ENCODE peak calls at places on chromosomes 5 and 9, in six cellular contexts. One of them, this sample, is unnamed.

GRCh38 chr9:88998911-88999310 is 7.6 kb downstream of the S1PR3 start:
- DNase-seq in neural progenitor cell: no peak
- DNase-seq in left ventricle myocardium inferior: peak; percentile 66
- DNase-seq in thyroid gland: peak; percentile 72
- DNase-seq in WTC11: no peak
- DNase-seq in BE2C: peak; percentile 62
- DNase-seq in this sample: peak; percentile 85

GRCh38 chr5:76673125-76673524 is 42.8 kb upstream of the F2R start:
- DNase-seq in left ventricle myocardium inferior: no peak
- DNase-seq in neural progenitor cell: no peak
- DNase-seq in thyroid gland: no peak
- DNase-seq in WTC11: no peak
- DNase-seq in BE2C: no peak
- DNase-seq in this sample: no peak

GRCh38 chr5:54832846-54833245 is 152.5 kb downstream of the ESM1 start:
- DNase-seq in thyroid gland: no peak
- DNase-seq in BE2C: no peak
- DNase-seq in WTC11: no peak
- DNase-seq in left ventricle myocardium inferior: no peak
- DNase-seq in neural progenitor cell: no peak
- DNase-seq in this sample: no peak

GRCh38 chr9:115985657-115986056 is 167.9 kb upstream of the PAPPA start:
- DNase-seq in thyroid gland: no peak
- DNase-seq in WTC11: no peak
- DNase-seq in left ventricle myocardium inferior: no peak
- DNase-seq in neural progenitor cell: no peak
- DNase-seq in BE2C: no peak
- DNase-seq in this sample: no peak

GRCh38 chr5:126594676-126595485 is at the start of gene ALDH7A1:
- DNase-seq in thyroid gland: peak; percentile 95
- DNase-seq in BE2C: peak; percentile 99
- DNase-seq in left ventricle myocardium inferior: peak; percentile 89
- DNase-seq in WTC11: peak; percentile 98
- DNase-seq in neural progenitor cell: peak; percentile 98
- DNase-seq in this sample: peak; percentile 88

GRCh38 chr9:109593612-109594011 is 95.5 kb upstream of the PTPN3 start:
- DNase-seq in left ventricle myocardium inferior: no peak
- DNase-seq in WTC11: no peak
- DNase-seq in thyroid gland: no peak
- DNase-seq in neural progenitor cell: no peak
- DNase-seq in BE2C: no peak
- DNase-seq in this sample: no peak

GRCh38 chr9:5509573-5509972 is 758 bp upstream of the PDCD1LG2 start:
- DNase-seq in BE2C: no peak
- DNase-seq in neural progenitor cell: no peak
- DNase-seq in thyroid gland: no peak
- DNase-seq in left ventricle myocardium inferior: no peak
- DNase-seq in WTC11: no peak
- DNase-seq in this sample: peak; percentile 95

GRCh38 chr9:116471943-116472506 is 215.1 kb upstream of the TRIM32 start:
- DNase-seq in left ventricle myocardium inferior: no peak
- DNase-seq in neural progenitor cell: no peak
- DNase-seq in WTC11: no peak
- DNase-seq in thyroid gland: no peak
- DNase-seq in BE2C: no peak
- DNase-seq in this sample: no peak

GRCh38 chr5:97838214-97838613 is 655.2 kb upstream of the RIOK2 start:
- DNase-seq in WTC11: no peak
- DNase-seq in left ventricle myocardium inferior: no peak
- DNase-seq in neural progenitor cell: no peak
- DNase-seq in thyroid gland: no peak
- DNase-seq in BE2C: no peak
- DNase-seq in this sample: peak; percentile 99

DNA sequence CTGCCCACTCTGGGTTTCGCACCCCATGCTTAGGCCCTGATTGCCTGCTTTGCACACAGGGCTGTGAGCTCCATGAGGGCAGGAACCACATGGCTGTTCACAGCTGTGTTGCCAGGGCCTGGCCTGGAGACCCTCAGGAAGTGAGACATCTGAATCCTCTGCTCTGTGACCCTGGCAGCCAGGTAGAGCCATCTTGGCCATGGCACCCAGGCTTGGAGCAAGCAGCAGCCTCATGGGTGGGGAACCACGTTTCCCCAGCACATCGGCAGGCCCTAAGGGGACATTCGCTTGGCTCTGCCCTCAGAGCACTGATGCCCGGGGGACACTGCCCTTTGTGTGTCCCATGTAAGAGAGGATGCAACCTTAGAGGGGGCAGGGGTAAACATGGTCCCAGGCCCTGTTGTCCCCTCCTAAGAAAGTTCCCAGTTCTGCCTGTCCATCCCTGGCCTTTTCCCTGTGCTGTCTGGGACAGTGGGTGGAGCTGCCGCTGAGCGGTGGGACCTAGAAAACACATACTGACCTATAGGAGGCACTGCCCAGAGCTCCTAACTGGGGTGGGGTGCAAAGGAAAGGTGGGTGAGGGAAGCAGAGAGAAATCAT is 144.1 kb upstream of the IER5L start:
- DNase-seq in BE2C: no peak
- DNase-seq in left ventricle myocardium inferior: no peak
- DNase-seq in WTC11: no peak
- DNase-seq in thyroid gland: no peak
- DNase-seq in neural progenitor cell: no peak
- DNase-seq in this sample: no peak
- TF ChIP-seq CTCF in BE2C: peak; percentile 7
- TF ChIP-seq CTCF in left ventricle myocardium inferior: no peak
- TF ChIP-seq CTCF in WTC11: no peak
- TF ChIP-seq CTCF in thyroid gland: no peak
- TF ChIP-seq CTCF in neural progenitor cell: no peak
- TF ChIP-seq CTCF in this sample: no peak

GRCh38 chr9:35656841-35657326 is 935 bp downstream of the RMRP start:
- DNase-seq in thyroid gland: peak; percentile 45
- DNase-seq in neural progenitor cell: no peak
- DNase-seq in left ventricle myocardium inferior: no peak
- DNase-seq in WTC11: no peak
- DNase-seq in BE2C: no peak
- DNase-seq in this sample: no peak

GRCh38 chr9:35656340-35656739 is 1.5 kb downstream of the RMRP start:
- DNase-seq in BE2C: no peak
- DNase-seq in WTC11: no peak
- DNase-seq in neural progenitor cell: no peak
- DNase-seq in left ventricle myocardium inferior: no peak
- DNase-seq in thyroid gland: no peak
- DNase-seq in this sample: no peak

GRCh38 chr9:35658144-35658893 is at the start of gene CCDC107:
- DNase-seq in left ventricle myocardium inferior: peak; percentile 87
- DNase-seq in thyroid gland: peak; percentile 81
- DNase-seq in WTC11: peak; percentile 84
- DNase-seq in neural progenitor cell: peak; percentile 94
- DNase-seq in BE2C: peak; percentile 92
- DNase-seq in this sample: peak; percentile 74

GRCh38 chr9:35658894-35659220 is 765 bp downstream of the CCDC107 start:
- DNase-seq in left ventricle myocardium inferior: peak; percentile 42
- DNase-seq in BE2C: peak; percentile 33
- DNase-seq in neural progenitor cell: peak; percentile 47
- DNase-seq in WTC11: no peak
- DNase-seq in thyroid gland: peak; percentile 35
- DNase-seq in this sample: peak; percentile 70

DNA sequence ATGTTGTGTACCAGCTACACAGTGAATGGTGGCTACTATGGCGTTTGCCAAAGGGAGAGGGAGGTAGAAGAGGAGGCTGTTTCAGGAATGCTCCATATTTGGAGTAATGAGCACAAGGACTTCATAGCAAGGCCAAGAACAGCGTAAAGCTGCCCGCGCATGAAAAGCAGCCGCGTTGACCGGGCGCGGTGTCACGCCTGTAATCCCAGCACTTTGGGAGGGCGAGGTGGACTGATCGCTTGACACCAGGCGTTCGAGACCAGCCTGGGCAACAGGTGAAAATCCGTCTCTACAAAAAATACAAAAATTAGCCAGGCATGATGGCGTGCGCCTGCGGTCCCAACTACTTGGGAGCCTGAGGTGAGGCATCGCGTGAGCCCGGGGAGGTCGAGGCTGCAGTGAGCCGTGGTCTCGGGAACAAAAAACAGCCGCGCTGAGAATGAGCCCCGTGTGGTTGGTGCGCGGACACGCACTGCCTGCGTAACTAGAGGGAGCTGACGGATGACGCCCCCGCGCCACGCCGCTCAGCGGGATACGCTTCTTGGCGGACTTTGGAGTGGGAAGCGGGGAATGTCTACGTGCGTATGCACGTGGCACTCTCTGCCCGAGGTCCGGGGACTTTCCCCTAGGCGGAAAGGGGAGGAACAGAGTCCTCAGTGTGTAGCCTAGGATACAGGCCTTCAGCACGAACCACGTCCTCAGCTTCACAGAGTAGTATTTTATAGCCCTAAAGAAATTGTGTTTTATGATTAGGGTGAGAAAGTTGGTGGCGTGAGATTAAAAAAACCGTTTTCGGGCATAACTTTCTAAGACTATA is at the start of gene RMRP:
- DNase-seq in thyroid gland: peak; percentile 98
- DNase-seq in left ventricle myocardium inferior: peak; percentile 97
- DNase-seq in BE2C: peak; percentile 98
- DNase-seq in neural progenitor cell: peak; percentile 98
- DNase-seq in WTC11: peak; percentile 96
- DNase-seq in this sample: peak; percentile 99
- TF ChIP-seq CTCF in thyroid gland: peak; percentile 35
- TF ChIP-seq CTCF in left ventricle myocardium inferior: peak; percentile 62
- TF ChIP-seq CTCF in BE2C: no peak
- TF ChIP-seq CTCF in neural progenitor cell: peak; percentile 30
- TF ChIP-seq CTCF in WTC11: no peak
- TF ChIP-seq CTCF in this sample: no peak

GRCh38 chr5:15286659-15287058 is 213.3 kb upstream of the FBXL7 start:
- DNase-seq in WTC11: no peak
- DNase-seq in left ventricle myocardium inferior: no peak
- DNase-seq in thyroid gland: peak; percentile 9
- DNase-seq in BE2C: no peak
- DNase-seq in neural progenitor cell: peak; percentile 27
- DNase-seq in this sample: no peak

GRCh38 chr5:15285901-15286583 is 213.9 kb upstream of the FBXL7 start:
- DNase-seq in left ventricle myocardium inferior: peak; percentile 28
- DNase-seq in thyroid gland: no peak
- DNase-seq in BE2C: no peak
- DNase-seq in neural progenitor cell: no peak
- DNase-seq in WTC11: no peak
- DNase-seq in this sample: peak; percentile 59

DNA sequence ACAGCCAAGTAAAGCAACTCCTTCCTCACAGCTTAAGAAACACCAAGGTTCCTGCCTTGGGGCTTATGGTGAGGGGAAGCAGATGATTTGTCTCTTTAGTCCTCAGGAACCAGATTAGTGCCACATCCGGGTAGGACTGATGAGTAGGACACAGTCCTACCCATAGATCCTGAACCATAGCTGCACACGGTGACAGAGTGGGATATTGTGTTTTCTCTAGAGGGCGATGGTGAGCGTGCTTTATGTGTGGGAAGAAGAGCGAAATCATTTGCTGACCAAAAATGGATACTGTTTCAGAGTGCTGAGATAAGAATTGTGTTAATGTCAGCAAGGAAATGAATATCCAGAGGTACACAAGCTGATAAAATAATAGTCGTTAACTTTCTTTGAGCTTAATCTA is 209.0 kb upstream of the FBXL7 start:
- DNase-seq in WTC11: no peak
- DNase-seq in BE2C: no peak
- DNase-seq in thyroid gland: no peak
- DNase-seq in neural progenitor cell: peak; percentile 8
- DNase-seq in left ventricle myocardium inferior: no peak
- DNase-seq in this sample: no peak
- TF ChIP-seq CTCF in WTC11: peak; percentile 13
- TF ChIP-seq CTCF in BE2C: peak; percentile 58
- TF ChIP-seq CTCF in thyroid gland: no peak
- TF ChIP-seq CTCF in neural progenitor cell: peak; percentile 41
- TF ChIP-seq CTCF in left ventricle myocardium inferior: peak; percentile 30
- TF ChIP-seq CTCF in this sample: no peak

GRCh38 chr9:6581266-6581665 is 64.3 kb downstream of the GLDC start:
- DNase-seq in BE2C: no peak
- DNase-seq in WTC11: no peak
- DNase-seq in neural progenitor cell: no peak
- DNase-seq in thyroid gland: no peak
- DNase-seq in left ventricle myocardium inferior: no peak
- DNase-seq in this sample: no peak

GRCh38 chr9:6590772-6591384 is 54.7 kb downstream of the GLDC start:
- DNase-seq in left ventricle myocardium inferior: no peak
- DNase-seq in BE2C: no peak
- DNase-seq in WTC11: no peak
- DNase-seq in thyroid gland: no peak
- DNase-seq in neural progenitor cell: no peak
- DNase-seq in this sample: no peak

GRCh38 chr9:6590329-6590728 is 55.2 kb downstream of the GLDC start:
- DNase-seq in BE2C: no peak
- DNase-seq in WTC11: no peak
- DNase-seq in left ventricle myocardium inferior: no peak
- DNase-seq in thyroid gland: no peak
- DNase-seq in neural progenitor cell: no peak
- DNase-seq in this sample: no peak

GRCh38 chr9:6584881-6585597 is 60.5 kb downstream of the GLDC start:
- DNase-seq in WTC11: no peak
- DNase-seq in thyroid gland: no peak
- DNase-seq in left ventricle myocardium inferior: no peak
- DNase-seq in neural progenitor cell: peak; percentile 6
- DNase-seq in BE2C: no peak
- DNase-seq in this sample: peak; percentile 55
- TF ChIP-seq CTCF in WTC11: no peak
- TF ChIP-seq CTCF in thyroid gland: peak; percentile 49
- TF ChIP-seq CTCF in left ventricle myocardium inferior: peak; percentile 61
- TF ChIP-seq CTCF in neural progenitor cell: peak; percentile 55
- TF ChIP-seq CTCF in BE2C: peak; percentile 33
- TF ChIP-seq CTCF in this sample: peak; percentile 41

GRCh38 chr5:16901038-16901644 is 34.9 kb downstream of the MYO10 start:
- DNase-seq in thyroid gland: no peak
- DNase-seq in WTC11: peak; percentile 63
- DNase-seq in left ventricle myocardium inferior: no peak
- DNase-seq in neural progenitor cell: peak; percentile 40
- DNase-seq in BE2C: no peak
- DNase-seq in this sample: no peak
- TF ChIP-seq CTCF in thyroid gland: no peak
- TF ChIP-seq CTCF in WTC11: no peak
- TF ChIP-seq CTCF in left ventricle myocardium inferior: no peak
- TF ChIP-seq CTCF in neural progenitor cell: no peak
- TF ChIP-seq CTCF in BE2C: no peak
- TF ChIP-seq CTCF in this sample: no peak

GRCh38 chr5:59380350-59380951 is 513.1 kb downstream of the PDE4D start:
- DNase-seq in thyroid gland: no peak
- DNase-seq in WTC11: no peak
- DNase-seq in neural progenitor cell: peak; percentile 46
- DNase-seq in BE2C: no peak
- DNase-seq in left ventricle myocardium inferior: no peak
- DNase-seq in this sample: peak; percentile 89
- TF ChIP-seq CTCF in thyroid gland: peak; percentile 55
- TF ChIP-seq CTCF in WTC11: no peak
- TF ChIP-seq CTCF in neural progenitor cell: peak; percentile 61
- TF ChIP-seq CTCF in BE2C: peak; percentile 57
- TF ChIP-seq CTCF in left ventricle myocardium inferior: peak; percentile 66
- TF ChIP-seq CTCF in this sample: peak; percentile 51

DNA sequence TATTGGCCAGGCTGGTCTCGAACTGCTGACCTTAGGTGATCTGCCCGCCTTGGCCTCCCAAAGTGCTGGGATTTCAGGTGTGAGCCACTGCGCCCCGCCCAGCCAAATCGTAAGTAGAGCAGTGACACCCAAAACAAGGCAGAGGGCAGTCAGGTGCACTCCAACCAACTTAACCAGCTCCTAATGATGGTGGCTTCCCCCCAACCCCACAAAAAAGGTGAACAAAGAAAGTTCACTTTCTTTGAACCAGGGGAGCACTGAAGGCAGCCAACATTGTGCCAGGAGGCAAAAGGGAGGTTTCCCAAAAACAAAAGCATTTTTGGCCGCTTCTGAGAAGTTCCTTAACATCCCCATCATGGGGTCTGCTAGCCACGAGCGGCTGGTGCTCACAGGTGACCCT is 9.6 kb downstream of the GMCL2 start:
- DNase-seq in neural progenitor cell: no peak
- DNase-seq in WTC11: peak; percentile 43
- DNase-seq in thyroid gland: no peak
- DNase-seq in BE2C: no peak
- DNase-seq in left ventricle myocardium inferior: no peak
- DNase-seq in this sample: no peak
- TF ChIP-seq CTCF in neural progenitor cell: no peak
- TF ChIP-seq CTCF in WTC11: no peak
- TF ChIP-seq CTCF in thyroid gland: no peak
- TF ChIP-seq CTCF in BE2C: no peak
- TF ChIP-seq CTCF in left ventricle myocardium inferior: no peak
- TF ChIP-seq CTCF in this sample: no peak

This sample was measured in fibroblast of mammary gland.